ENCODE peak calls at places on chromosomes 12 and 14, in six cellular contexts. U is H9, K is IMR-90, Y is H1, T is trophoblast cell, O is mesenchymal stem cell. H is an unnamed sample.

GRCh38 chr12:10612954-10613333 is 465 bp downstream of the MAGOHB start:
- DNase-seq in U (no peak), K (no peak), Y (no peak), T (no peak), O (no peak), H (peak)

GRCh38 chr14:70358631-70359030 is 852 bp downstream of the COX16 start:
- DNase-seq in U (no peak), K (peak), Y (no peak), T (no peak), O (no peak), H (no peak)

GRCh38 chr12:91618281-91618680 is 435.7 kb upstream of the DCN start:
- DNase-seq in U (no peak), K (no peak), Y (no peak), T (peak), O (no peak), H (no peak)

GRCh38 chr12:953776-954175 is 4.3 kb upstream of the RAD52 start:
- DNase-seq in U (no peak), K (peak), Y (no peak), T (peak), O (peak), H (no peak)

GRCh38 chr12:122861586-122861970 is 26.3 kb downstream of the HIP1R start:
- DNase-seq in U (no peak), K (no peak), Y (no peak), T (no peak), O (no peak), H (no peak)

GRCh38 chr12:98885778-98886177 is 240.7 kb downstream of the APAF1 start:
- DNase-seq in U (no peak), K (no peak), Y (no peak), T (no peak), O (no peak), H (no peak)

GRCh38 chr12:52521175-52521574 is 981 bp upstream of the KRT5 start:
- DNase-seq in U (peak), K (no peak), Y (peak), T (peak), O (no peak), H (no peak)

GRCh38 chr12:109389146-109389545 is 41.4 kb downstream of the MYO1H start:
- DNase-seq in U (no peak), K (no peak), Y (no peak), T (no peak), O (no peak), H (no peak)

GRCh38 chr14:55051426-55052258 is at the start of gene MAPK1IP1L:
- DNase-seq in U (peak), K (peak), Y (peak), T (peak), O (peak), H (peak)

GRCh38 chr12:43094886-43095285 is 457.1 kb downstream of the ADAMTS20 start:
- DNase-seq in U (no peak), K (peak), Y (no peak), T (no peak), O (no peak), H (no peak)

GRCh38 chr12:32032205-32032810 is 73.1 kb downstream of the RESF1 start:
- DNase-seq in U (no peak), K (peak), Y (no peak), T (no peak), O (peak), H (no peak)

GRCh38 chr14:74258705-74259035 is 19.4 kb downstream of the VSX2 start:
- DNase-seq in U (no peak), K (no peak), Y (peak), T (no peak), O (no peak), H (no peak)

GRCh38 chr12:51421266-51421884 is 3.3 kb upstream of the SLC4A8 start:
- DNase-seq in U (peak), K (peak), Y (peak), T (peak), O (peak), H (peak)

GRCh38 chr12:52634266-52635056 is 16.1 kb upstream of the KRT73 start:
- DNase-seq in U (peak), K (no peak), Y (peak), T (no peak), O (no peak), H (no peak)

GRCh38 chr12:32139064-32139421 is 32.4 kb downstream of the BICD1 start:
- DNase-seq in U (no peak), K (peak), Y (no peak), T (no peak), O (peak), H (no peak)

GRCh38 chr12:89351489-89352241 is 636 bp downstream of the DUSP6 start:
- DNase-seq in U (no peak), K (peak), Y (peak), T (peak), O (no peak), H (no peak)

DNA sequence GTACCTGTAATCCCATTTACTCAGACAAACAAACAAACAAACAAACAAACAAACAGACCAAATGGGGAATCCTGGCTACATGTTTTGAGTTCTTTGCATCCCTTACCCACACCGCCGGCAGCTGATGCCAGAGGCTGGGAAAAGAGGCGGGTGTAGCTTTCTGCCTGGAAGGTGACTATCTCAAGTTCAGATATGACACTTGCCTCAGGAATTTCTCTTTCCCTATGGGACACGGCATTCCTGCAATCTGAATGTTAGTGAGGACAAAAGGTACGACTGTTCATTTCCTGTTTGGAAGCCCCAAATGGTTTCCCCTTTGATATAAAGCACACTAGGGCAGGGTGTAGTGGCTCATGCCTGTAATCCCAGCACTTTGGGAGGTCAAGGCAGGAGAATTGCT is 2.9 kb downstream of the MYL2 start:
- DNase-seq in U (no peak), K (peak), Y (no peak), T (peak), O (peak), H (no peak)
- H3K9ac ChIP-seq in U (no peak), K (no peak), Y (no peak), T (no peak), O (no peak), H (no peak)

DNA sequence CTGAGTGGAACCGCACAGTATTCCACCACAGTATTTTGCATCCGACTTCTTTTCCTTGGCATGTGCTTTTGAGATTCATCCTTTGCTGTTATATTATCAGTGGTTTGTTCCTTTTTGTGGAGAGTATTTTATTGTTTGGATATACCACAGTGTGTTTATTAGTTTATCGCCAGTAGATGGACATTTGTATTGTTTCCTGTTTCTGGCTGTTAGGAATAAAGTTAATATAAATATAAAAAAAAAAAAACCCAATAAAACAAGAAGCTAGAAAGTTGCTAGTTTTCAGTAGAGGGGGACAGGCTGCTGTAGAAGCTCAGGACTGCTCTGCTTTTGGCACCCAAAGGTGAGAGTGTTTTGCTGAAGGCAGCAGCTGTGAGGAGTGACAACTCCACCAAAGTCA is 62.0 kb upstream of the EEA1 start:
- DNase-seq in U (no peak), K (no peak), Y (no peak), T (no peak), O (no peak), H (no peak)
- H4K91ac ChIP-seq in U (no peak), K (peak), Y (no peak), T (no peak), O (no peak), H (no peak)

GRCh38 chr12:28017126-28017872 is 44.8 kb upstream of the PTHLH start:
- DNase-seq in U (no peak), K (no peak), Y (no peak), T (no peak), O (no peak), H (no peak)
- H2BK120ac ChIP-seq in U (no peak), K (no peak), Y (no peak), T (no peak), O (no peak), H (no peak)

DNA sequence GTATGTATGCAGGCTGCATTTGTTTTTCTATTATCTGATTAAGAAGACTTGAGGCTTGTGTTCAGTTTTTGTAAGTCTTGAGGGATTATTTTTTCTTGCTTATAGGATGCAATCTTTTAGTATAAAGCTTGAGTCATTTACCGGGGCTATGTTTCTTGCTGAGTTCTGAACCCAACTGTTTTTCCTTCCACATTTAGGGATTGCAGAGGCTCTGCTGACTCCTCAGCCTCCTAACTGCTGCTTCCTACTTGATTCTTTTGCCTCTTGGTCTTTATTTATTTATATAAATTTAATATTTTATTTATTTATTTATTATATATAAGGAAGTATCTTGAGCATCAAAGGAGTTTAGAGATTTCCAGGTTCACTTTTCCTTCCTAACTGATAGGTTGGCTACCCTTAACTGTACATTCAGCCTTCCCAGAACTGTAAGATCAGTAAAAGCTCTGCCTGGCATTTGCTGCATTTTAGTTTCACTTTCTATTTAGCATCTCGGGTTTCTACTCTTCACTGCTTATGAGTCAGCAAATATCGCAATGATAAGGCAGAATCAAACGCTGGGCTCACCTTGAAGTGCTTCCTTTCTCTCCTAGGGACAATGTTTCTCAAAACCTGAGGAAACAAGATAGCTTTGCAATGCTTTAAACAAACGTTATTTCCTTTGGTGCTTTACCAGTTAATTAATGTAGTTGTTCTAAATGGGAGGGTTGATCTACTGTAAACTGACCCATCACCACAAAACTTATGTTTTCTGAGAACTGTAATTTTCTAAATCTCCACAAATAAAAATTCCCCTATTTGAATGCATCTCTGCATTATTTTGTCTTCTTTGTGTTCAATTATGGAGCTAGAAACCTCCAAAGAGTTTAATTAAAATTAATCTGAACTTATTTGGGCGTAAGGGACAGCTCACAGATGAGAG is 1183.7 kb upstream of the TMEM132C start:
- DNase-seq in U (no peak), K (peak), Y (no peak), T (peak), O (peak), H (no peak)
- H3K9ac ChIP-seq in U (no peak), K (no peak), Y (no peak), T (no peak), O (peak), H (no peak)

GRCh38 chr12:131641315-131641714 is 69.6 kb upstream of the SFSWAP start:
- DNase-seq in U (peak), K (no peak), Y (no peak), T (no peak), O (no peak), H (no peak)
- H4K91ac ChIP-seq in U (no peak), K (no peak), Y (no peak), T (no peak), O (no peak), H (no peak)

GRCh38 chr14:35351897-35352273 is 52.7 kb downstream of the NFKBIA start:
- DNase-seq in U (no peak), K (no peak), Y (no peak), T (no peak), O (no peak), H (no peak)
- H2BK120ac ChIP-seq in U (no peak), K (no peak), Y (no peak), T (no peak), O (no peak), H (no peak)

DNA sequence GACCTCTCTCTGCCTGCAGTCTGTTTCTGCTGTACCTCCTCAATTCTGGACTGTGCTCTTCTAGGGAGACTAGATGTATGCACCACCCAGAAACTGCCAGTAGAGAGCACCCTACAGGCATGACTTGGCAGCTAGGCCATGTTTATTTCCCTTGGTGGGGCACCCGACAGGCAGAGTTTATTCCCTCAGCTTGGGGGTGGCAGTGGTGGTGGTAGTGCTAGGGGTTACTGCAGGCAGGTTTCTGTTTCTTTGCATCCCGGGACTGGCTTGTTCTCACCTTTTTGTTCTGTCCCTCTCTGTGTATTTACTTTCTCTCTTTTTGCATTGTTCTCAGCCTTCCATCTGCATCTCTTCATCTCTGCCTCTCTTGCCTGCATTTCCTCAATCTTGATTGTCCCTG is 13.6 kb downstream of the PRPF40B start:
- DNase-seq in U (peak), K (peak), Y (no peak), T (peak), O (peak), H (peak)
- H3K9ac ChIP-seq in U (peak), K (no peak), Y (peak), T (no peak), O (peak), H (peak)

DNA sequence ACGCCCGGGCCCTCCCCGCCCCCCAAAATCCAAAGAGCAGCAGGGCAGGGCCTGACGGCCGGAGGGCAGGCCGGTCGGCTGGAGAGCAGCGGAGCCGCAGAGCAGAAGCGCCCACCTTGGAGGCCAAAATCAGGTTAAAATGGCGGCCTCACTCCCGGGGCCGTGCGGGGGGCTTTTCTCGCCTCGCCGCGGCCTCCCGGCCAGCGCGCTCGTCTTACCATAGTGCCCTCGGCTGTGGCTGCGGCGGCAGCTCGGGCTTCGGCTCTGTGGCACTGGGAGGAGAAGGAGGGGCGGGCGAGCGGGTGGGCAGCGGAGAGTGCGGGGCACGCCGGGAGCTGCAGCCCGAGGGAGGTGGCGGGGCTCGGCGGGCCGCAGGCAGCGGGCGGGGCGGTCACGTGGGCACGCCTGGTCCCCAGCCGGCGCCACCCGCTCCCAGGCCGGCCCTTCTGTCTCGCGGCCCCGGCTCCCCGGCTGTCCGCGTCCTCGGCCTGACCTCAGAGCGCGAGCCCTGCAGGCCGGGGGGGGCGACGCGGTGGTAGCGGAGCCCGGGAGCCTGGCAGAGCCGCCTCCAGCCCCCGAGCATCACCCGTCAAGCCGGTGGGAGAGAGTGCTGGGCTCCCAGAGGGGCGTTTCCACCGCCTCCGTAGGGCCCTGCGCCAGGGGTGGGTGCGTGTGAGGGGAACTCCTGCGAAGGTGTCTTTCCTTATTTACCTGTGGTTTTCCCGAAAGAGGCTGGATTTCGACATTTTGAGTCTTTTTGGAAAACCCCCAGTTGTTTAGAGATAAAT is at the start of gene CFL2:
- DNase-seq in U (peak), K (peak), Y (peak), T (peak), O (peak), H (peak)
- H4K91ac ChIP-seq in U (no peak), K (peak), Y (peak), T (peak), O (peak), H (no peak)

GRCh38 chr14:103856105-103856504 is 8.7 kb upstream of the PPP1R13B start:
- DNase-seq in U (peak), K (no peak), Y (peak), T (no peak), O (no peak), H (no peak)
- H2BK120ac ChIP-seq in U (no peak), K (no peak), Y (peak), T (peak), O (no peak), H (peak)

GRCh38 chr14:68898248-68899032 is 80.7 kb downstream of the ACTN1 start:
- DNase-seq in U (no peak), K (no peak), Y (no peak), T (no peak), O (no peak), H (no peak)
- H3K9ac ChIP-seq in U (no peak), K (no peak), Y (no peak), T (no peak), O (no peak), H (peak)

H was measured in neuronal stem cell.